ENCODE peak calls at places on chromosomes 12 and 14, in seven cellular contexts. Q, E, J, X, T, P and Z are unnamed samples.
A peak's percentile ranks its signal among the peaks of the same experiment; 100 is the strongest.

GRCh38 chr14:90726656-90727055 is 89.6 kb downstream of the TTC7B start:
- DNase-seq in X (peak; percentile 34), J (peak; percentile 45), Q (peak; percentile 57), T (no peak), P (no peak), E (peak; percentile 29), Z (no peak)

GRCh38 chr12:110590806-110591326 is 7.7 kb upstream of the PPTC7 start:
- DNase-seq in E (no peak), Q (no peak), J (no peak), X (no peak), T (no peak), P (no peak), Z (no peak)

GRCh38 chr12:93776581-93777018 is 99.4 kb downstream of the CRADD start:
- DNase-seq in T (no peak), E (peak; percentile 16), J (no peak), P (no peak), Q (no peak), X (no peak), Z (no peak)

GRCh38 chr12:29771165-29771564 is 12.6 kb downstream of the TMTC1 start:
- DNase-seq in X (no peak), T (no peak), P (no peak), E (no peak), Q (no peak), J (no peak), Z (no peak)

GRCh38 chr12:3651585-3652424 is 101.1 kb downstream of the CRACR2A start:
- DNase-seq in X (no peak), J (no peak), Q (no peak), E (no peak), T (no peak), P (no peak), Z (no peak)

GRCh38 chr14:59897757-59898383 is 22.1 kb upstream of the LRRC9 start:
- DNase-seq in T (no peak), Q (no peak), E (peak; percentile 14), P (no peak), J (peak; percentile 47), X (peak; percentile 27), Z (no peak)

GRCh38 chr12:125203145-125203765 is 138.0 kb downstream of the AACS start:
- DNase-seq in T (no peak), J (no peak), P (no peak), Q (no peak), E (no peak), X (peak; percentile 26), Z (no peak)

GRCh38 chr12:29051221-29051620 is 97.9 kb upstream of the FAR2 start:
- DNase-seq in T (no peak), E (no peak), X (no peak), Q (no peak), J (no peak), P (no peak), Z (no peak)

GRCh38 chr12:26246483-26247164 is 51.3 kb downstream of the SSPN start:
- DNase-seq in T (no peak), J (no peak), E (peak; percentile 93), Q (no peak), P (no peak), X (peak; percentile 79), Z (no peak)

GRCh38 chr14:43983721-43984120 is 523.4 kb downstream of the FSCB start:
- DNase-seq in J (no peak), P (no peak), X (no peak), Q (no peak), E (no peak), T (no peak), Z (no peak)

GRCh38 chr12:63978519-63978918 is 134.0 kb downstream of the SRGAP1 start:
- DNase-seq in Q (no peak), P (no peak), J (no peak), X (peak; percentile 74), T (no peak), E (peak; percentile 87), Z (no peak)

GRCh38 chr14:58944226-58944769 is 244.2 kb upstream of the DAAM1 start:
- DNase-seq in E (no peak), Q (no peak), P (no peak), T (no peak), J (no peak), X (no peak), Z (no peak)

DNA sequence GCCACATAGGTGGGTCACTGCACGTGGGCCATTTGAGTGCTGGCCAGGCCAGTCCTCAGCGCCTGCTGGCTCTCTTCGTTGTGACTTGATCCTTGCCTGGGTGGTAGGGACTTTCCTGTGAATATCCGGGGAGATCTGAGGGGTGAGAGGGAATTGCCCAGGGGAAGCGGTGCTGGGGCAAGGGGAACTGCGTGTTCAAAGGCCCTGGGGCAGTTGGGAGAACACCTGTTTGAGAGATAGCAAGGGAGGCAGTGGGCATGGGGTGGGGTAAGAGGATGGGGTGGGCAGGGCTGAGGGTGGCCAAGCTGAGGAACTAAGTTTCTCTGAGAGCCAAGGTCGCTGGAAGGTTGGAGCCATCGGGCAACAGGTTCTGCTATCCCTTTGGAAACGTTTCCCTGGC is 25.0 kb downstream of the SETD1B start:
- DNase-seq in P (no peak), X (no peak), J (no peak), T (no peak), E (no peak), Q (no peak), Z (no peak)
- H3K27ac ChIP-seq in P (no peak overlapping the region), X (peak overlapping the region; percentile 45), J (no peak overlapping the region), T (no peak overlapping the region), E (no peak overlapping the region), Q (no peak overlapping the region), Z (no peak overlapping the region)

DNA sequence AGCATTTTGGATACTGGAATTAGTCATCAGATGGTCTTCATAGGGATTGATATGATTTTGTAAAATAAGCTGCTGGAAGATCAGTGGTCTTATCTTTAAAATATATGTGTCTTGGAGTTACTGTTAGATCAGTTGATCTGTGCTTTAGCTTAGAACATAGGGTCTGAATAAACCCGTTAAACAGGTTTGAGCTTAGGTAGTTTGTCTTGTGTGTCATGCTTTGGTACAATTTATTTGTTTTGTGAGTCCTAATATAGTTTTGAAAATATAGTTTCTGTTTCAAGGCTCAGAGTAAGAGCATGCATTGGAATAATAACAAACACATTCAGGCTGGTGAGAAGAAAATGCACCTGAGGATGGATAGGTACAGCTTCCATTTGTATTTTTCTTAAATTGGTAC is 505.0 kb downstream of the SLC16A7 start:
- DNase-seq in J (no peak), X (no peak), P (no peak), E (peak; percentile 53), Q (no peak), T (no peak), Z (no peak)
- H3K27ac ChIP-seq in J (no peak overlapping the region), X (no peak overlapping the region), P (no peak overlapping the region), E (no peak overlapping the region), Q (no peak overlapping the region), T (no peak overlapping the region), Z (no peak overlapping the region)

GRCh38 chr12:128790221-128790620 is 33.5 kb downstream of the SLC15A4 start:
- DNase-seq in E (no peak), Q (no peak), T (no peak), P (no peak), J (no peak), X (no peak), Z (no peak)
- H3K27ac ChIP-seq in E (no peak overlapping the region), Q (no peak overlapping the region), T (no peak overlapping the region), P (no peak overlapping the region), J (no peak overlapping the region), X (no peak overlapping the region), Z (no peak overlapping the region)

GRCh38 chr12:80894179-80894578 is 43.6 kb downstream of the LIN7A start:
- DNase-seq in J (no peak), Q (no peak), P (no peak), E (no peak), X (no peak), T (no peak), Z (no peak)

GRCh38 chr12:80892597-80893445 is 44.9 kb downstream of the LIN7A start:
- DNase-seq in Q (no peak), T (no peak), E (no peak), P (no peak), X (no peak), J (no peak), Z (no peak)

GRCh38 chr12:80895240-80895639 is 42.5 kb downstream of the LIN7A start:
- DNase-seq in P (no peak), E (no peak), X (no peak), T (no peak), Q (no peak), J (no peak), Z (no peak)
- H3K27ac ChIP-seq in P (no peak overlapping the region), E (no peak overlapping the region), X (no peak overlapping the region), T (no peak overlapping the region), Q (no peak overlapping the region), J (no peak overlapping the region), Z (no peak overlapping the region)